ENCODE peak calls at places on chromosomes 5 and 9, in five cellular contexts. B is epithelial cell of esophagus, Z is GM10248, D is mesothelial cell of epicardium, Q is esophagus squamous epithelium. L is an unnamed sample.

GRCh38 chr5:598564-598890 is 13.6 kb upstream of the CEP72 start:
- DNase-seq in D (no peak), B (no peak), Z (no peak), Q (no peak), L (no peak)

GRCh38 chr5:168327019-168327421 is 35.6 kb downstream of the WWC1 start:
- DNase-seq in Z (no peak), D (no peak), B (peak; percentile 52), Q (no peak), L (no peak)

GRCh38 chr5:107472620-107473064 is 198.1 kb downstream of the EFNA5 start:
- DNase-seq in Z (no peak), D (no peak), B (peak; percentile 36), Q (no peak), L (no peak)

GRCh38 chr9:130755377-130756007 is 61.9 kb downstream of the EXOSC2 start:
- DNase-seq in Z (no peak), B (no peak), Q (no peak), D (no peak), L (no peak)

GRCh38 chr5:110956280-110956912 is 115.1 kb upstream of the TSLP start:
- DNase-seq in Q (no peak), D (no peak), B (no peak), Z (no peak), L (no peak)

GRCh38 chr9:137302176-137303030 is at the start of gene NRARP:
- DNase-seq in Q (peak; percentile 64), Z (peak; percentile 93), D (peak; percentile 93), B (peak; percentile 89), L (peak; percentile 90)

GRCh38 chr9:27151693-27152397 is 42.8 kb downstream of the TEK start:
- DNase-seq in Q (no peak), D (no peak), B (peak; percentile 82), Z (no peak), L (no peak)

GRCh38 chr5:155529366-155529765 is 515.8 kb downstream of the KIF4B start:
- DNase-seq in Z (no peak), Q (no peak), D (no peak), B (peak; percentile 99), L (no peak)

GRCh38 chr9:84511651-84512050 is 157.9 kb upstream of the NTRK2 start:
- DNase-seq in Z (no peak), B (peak; percentile 61), Q (no peak), D (no peak), L (no peak)

GRCh38 chr5:14967166-14967565 is 95.6 kb upstream of the ANKH start:
- DNase-seq in Z (no peak), B (no peak), Q (no peak), D (no peak), L (no peak)

GRCh38 chr5:14968796-14969195 is 97.2 kb upstream of the ANKH start:
- DNase-seq in Z (no peak), D (no peak), Q (no peak), B (no peak), L (no peak)

GRCh38 chr5:14962604-14963003 is 91.0 kb upstream of the ANKH start:
- DNase-seq in D (no peak), Z (no peak), B (no peak), Q (no peak), L (no peak)

GRCh38 chr5:14960120-14960462 is 88.5 kb upstream of the ANKH start:
- DNase-seq in Q (no peak), B (no peak), D (no peak), Z (no peak), L (no peak)

DNA sequence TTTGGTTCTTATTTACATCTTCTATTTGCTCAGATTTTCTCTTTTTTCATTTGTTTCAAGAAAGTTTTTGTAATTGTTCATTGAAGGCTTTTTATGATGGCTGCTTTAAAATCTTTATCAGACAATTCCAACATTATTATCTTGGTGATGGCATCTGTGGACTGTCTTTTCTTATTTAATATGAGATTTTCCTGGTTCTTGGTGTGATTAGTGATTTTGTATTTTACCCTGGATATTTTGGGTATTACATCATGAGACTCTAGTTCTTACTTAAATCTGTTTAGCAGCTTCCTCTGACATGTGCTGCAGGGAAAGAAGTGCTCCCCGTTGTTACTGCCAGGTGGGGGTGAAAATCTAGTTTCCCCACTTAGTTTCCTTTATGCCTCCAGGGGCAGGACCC is 94.2 kb upstream of the ANKH start:
- DNase-seq in B (no peak), D (no peak), Z (no peak), Q (no peak), L (no peak)
- TF ChIP-seq CTCF in B (no peak), D (no peak), Z (no peak), Q (no peak), L (no peak)

GRCh38 chr5:173053041-173053440 is 3.1 kb upstream of the CREBRF start:
- DNase-seq in Z (no peak), D (no peak), Q (no peak), B (no peak), L (no peak)
- TF ChIP-seq CTCF in Z (no peak), D (no peak), Q (no peak), B (no peak), L (no peak)

GRCh38 chr5:170216262-170216864 is 16.4 kb upstream of the C5orf58 start:
- DNase-seq in Q (no peak), Z (no peak), B (peak; percentile 83), D (no peak), L (no peak)
- TF ChIP-seq CTCF in Q (peak; percentile 37), Z (peak; percentile 52), B (peak; percentile 83), D (peak; percentile 13), L (peak; percentile 78)

DNA sequence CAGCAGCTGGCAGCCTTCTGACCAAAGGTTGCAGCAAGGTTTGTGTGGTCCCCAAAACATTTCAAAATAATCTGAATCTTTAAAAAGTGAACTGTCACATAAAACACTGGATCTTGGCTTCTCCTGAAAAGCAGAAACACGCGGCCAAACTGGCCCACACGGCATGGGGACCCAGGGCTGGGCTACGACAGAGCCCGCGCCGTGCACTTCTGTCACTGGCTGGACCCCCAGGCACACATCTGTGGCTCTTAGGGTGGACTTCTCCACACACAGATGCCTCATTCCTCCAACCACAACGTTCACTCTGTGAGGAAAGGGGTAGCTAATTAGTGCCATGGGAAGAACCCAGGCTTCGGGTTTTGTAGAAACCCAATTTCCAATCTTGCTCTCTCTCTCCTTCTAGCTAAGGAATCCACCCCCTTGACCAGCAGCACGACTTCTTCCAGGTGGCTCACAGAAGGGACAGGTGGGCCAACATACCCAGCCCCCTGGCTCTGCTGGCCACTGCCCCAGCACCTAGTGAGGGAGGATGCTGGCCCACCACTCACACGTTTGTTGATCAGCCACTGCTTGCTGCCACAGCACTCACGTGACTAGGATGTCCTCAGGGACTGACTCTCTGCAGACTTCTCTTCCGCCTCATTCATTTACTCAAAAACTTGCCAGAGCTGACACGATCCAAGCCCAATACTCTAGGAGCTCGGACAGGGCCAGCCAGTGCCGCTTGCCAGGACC is 17.9 kb downstream of the LMAN2 start:
- DNase-seq in D (no peak), B (no peak), Z (no peak), Q (no peak), L (no peak)
- TF ChIP-seq CTCF in D (no peak), B (no peak), Z (no peak), Q (no peak), L (no peak)

GRCh38 chr9:69444021-69444420 is 119.0 kb downstream of the ENTREP1 start:
- DNase-seq in Q (no peak), Z (no peak), D (no peak), B (peak; percentile 55), L (no peak)
- TF ChIP-seq CTCF in Q (no peak), Z (no peak), D (no peak), B (no peak), L (no peak)

GRCh38 chr5:176425138-176425537 is 8.8 kb upstream of the CLTB start:
- DNase-seq in Q (no peak), D (no peak), Z (no peak), B (no peak), L (no peak)
- TF ChIP-seq CTCF in Q (no peak), D (no peak), Z (no peak), B (no peak), L (no peak)

GRCh38 chr5:162107591-162107990 is 40.0 kb downstream of the GABRG2 start:
- DNase-seq in Z (no peak), B (no peak), D (no peak), Q (no peak), L (no peak)
- TF ChIP-seq CTCF in Z (no peak), B (no peak), D (no peak), Q (no peak), L (no peak)

GRCh38 chr9:37453827-37454226 is 11.4 kb downstream of the ZBTB5 start:
- DNase-seq in B (peak; percentile 75), D (no peak), Q (no peak), Z (no peak), L (no peak)

GRCh38 chr9:37452611-37453010 is 12.6 kb downstream of the ZBTB5 start:
- DNase-seq in B (no peak), Q (no peak), Z (no peak), D (no peak), L (no peak)

GRCh38 chr9:37451628-37452027 is 13.6 kb downstream of the ZBTB5 start:
- DNase-seq in Z (no peak), Q (no peak), B (no peak), D (no peak), L (no peak)

GRCh38 chr9:37446401-37446800 is 18.8 kb downstream of the ZBTB5 start:
- DNase-seq in B (no peak), Z (no peak), D (no peak), Q (no peak), L (no peak)

DNA sequence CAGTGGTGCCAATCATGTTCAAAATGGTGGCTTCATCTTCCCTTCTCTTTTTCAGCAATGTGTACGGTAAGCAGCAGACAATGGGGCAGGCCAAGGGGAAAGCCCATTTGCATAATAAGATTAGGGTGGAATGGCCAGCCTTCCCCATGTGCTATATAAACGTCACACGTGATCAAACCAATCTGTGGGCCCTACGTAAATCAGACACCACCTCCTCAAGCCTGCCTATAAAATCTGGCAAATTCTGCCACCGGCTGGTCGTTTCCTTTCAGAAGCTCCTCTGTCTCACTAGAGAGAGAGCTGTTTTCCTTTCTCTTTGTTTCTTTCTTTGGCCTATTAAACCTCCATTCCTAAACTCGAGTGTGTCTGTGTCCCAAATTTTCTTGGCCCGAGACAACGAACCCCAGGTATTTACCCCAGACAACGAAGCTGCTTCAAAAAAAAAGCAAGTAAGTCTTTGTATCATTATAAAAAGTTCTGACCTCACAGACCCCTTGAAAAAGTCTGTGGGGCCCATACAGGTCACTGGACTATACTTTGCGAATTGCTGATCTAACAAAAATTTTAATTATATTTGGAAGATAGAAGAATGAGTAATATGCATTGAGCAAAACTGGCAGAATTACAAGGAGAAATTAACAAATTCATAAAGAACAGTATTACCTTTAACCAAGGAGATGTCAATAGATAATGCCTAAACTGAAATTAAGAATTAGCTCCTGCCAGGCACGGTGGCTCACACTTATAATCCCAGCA is 15.2 kb downstream of the ZBTB5 start:
- DNase-seq in B (no peak), Z (no peak), D (no peak), Q (no peak), L (no peak)
- TF ChIP-seq CTCF in B (no peak), Z (no peak), D (no peak), Q (no peak), L (no peak)

GRCh38 chr9:18504707-18505106 is 30.8 kb downstream of the ADAMTSL1 start:
- DNase-seq in Z (no peak), B (no peak), D (no peak), Q (no peak), L (no peak)
- TF ChIP-seq CTCF in Z (no peak), B (no peak), D (no peak), Q (no peak), L (no peak)

L was measured in progenitor cell of endocrine pancreas.